ENCODE peak calls at places on chromosome 2, in five cellular contexts. C, J, S, G and W are unnamed samples.

GRCh38 chr2:239000500-239001073 is 152.7 kb downstream of the TWIST2 start:
- DNase-seq in G (no peak), J (no peak), S (no peak), C (no peak), W (no peak)

GRCh38 chr2:37615808-37616673 is 55.4 kb downstream of the CDC42EP3 start:
- DNase-seq in J (no peak), S (peak), G (no peak), C (no peak), W (peak)

GRCh38 chr2:85042330-85042729 is 71.4 kb downstream of the KCMF1 start:
- DNase-seq in J (no peak), S (no peak), G (no peak), C (peak), W (no peak)

GRCh38 chr2:196403471-196403870 is 232.1 kb upstream of the STK17B start:
- DNase-seq in G (peak), J (no peak), C (peak), S (no peak), W (no peak)

GRCh38 chr2:175600024-175600831 is 401.8 kb downstream of the LNPK start:
- DNase-seq in J (no peak), C (peak), S (no peak), G (peak), W (no peak)

GRCh38 chr2:11067221-11068078 is 87.8 kb upstream of the SLC66A3 start:
- DNase-seq in G (no peak), C (no peak), J (no peak), S (no peak), W (no peak)

GRCh38 chr2:1162768-1163584 is 212.3 kb downstream of the SNTG2 start:
- DNase-seq in S (peak), C (peak), J (no peak), G (no peak), W (peak)

GRCh38 chr2:37786854-37787253 is 115.4 kb upstream of the CDC42EP3 start:
- DNase-seq in S (no peak), G (no peak), J (no peak), C (no peak), W (peak)

GRCh38 chr2:17615152-17615551 is 74.7 kb downstream of the VSNL1 start:
- DNase-seq in J (no peak), C (no peak), S (no peak), G (no peak), W (no peak)

GRCh38 chr2:133518646-133519344 is 49.5 kb downstream of the NCKAP5 start:
- DNase-seq in G (no peak), J (no peak), S (no peak), C (no peak), W (no peak)

GRCh38 chr2:74834806-74835755 is 1.2 kb downstream of the HK2 start:
- DNase-seq in S (peak), G (no peak), C (peak), J (peak), W (peak)

GRCh38 chr2:237694423-237695194 is 67.2 kb downstream of the LRRFIP1 start:
- DNase-seq in S (no peak), G (no peak), J (no peak), C (no peak), W (peak)

GRCh38 chr2:40401896-40402295 is 50.0 kb downstream of the SLC8A1 start:
- DNase-seq in C (peak), G (peak), J (no peak), S (no peak), W (no peak)

GRCh38 chr2:22930781-22931180 is 454.2 kb upstream of the KLHL29 start:
- DNase-seq in C (no peak), G (no peak), J (no peak), S (no peak), W (no peak)

GRCh38 chr2:72961853-72962468 is 44.6 kb downstream of the EMX1 start:
- DNase-seq in C (no peak), S (no peak), G (no peak), J (no peak), W (no peak)

GRCh38 chr2:18214936-18215335 is 336.5 kb downstream of the KCNS3 start:
- DNase-seq in S (no peak), G (no peak), C (peak), J (no peak), W (no peak)

GRCh38 chr2:127175821-127176354 is 44.2 kb downstream of the CYP27C1 start:
- DNase-seq in J (no peak), C (peak), S (no peak), G (peak), W (no peak)

GRCh38 chr2:119734051-119734450 is 25.7 kb upstream of the PTPN4 start:
- DNase-seq in S (no peak), G (no peak), C (no peak), J (no peak), W (no peak)

GRCh38 chr2:64812298-64812697 is 158.6 kb upstream of the SERTAD2 start:
- DNase-seq in J (no peak), C (no peak), G (no peak), S (no peak), W (no peak)

GRCh38 chr2:176136375-176137248 is 7.1 kb downstream of the HOXD8 start:
- DNase-seq in S (no peak), J (no peak), C (peak), G (no peak), W (no peak)

GRCh38 chr2:69113627-69114026 is 100.6 kb downstream of the ANTXR1 start:
- DNase-seq in S (no peak), C (peak), G (no peak), J (no peak), W (no peak)

GRCh38 chr2:221189431-221189830 is 382.7 kb downstream of the EPHA4 start:
- DNase-seq in S (no peak), C (no peak), G (no peak), J (no peak), W (no peak)

GRCh38 chr2:223460774-223461211 is 141.4 kb downstream of the SCG2 start:
- DNase-seq in S (no peak), J (peak), G (peak), C (peak), W (no peak)

GRCh38 chr2:69041214-69041613 is 28.2 kb downstream of the ANTXR1 start:
- DNase-seq in S (no peak), C (no peak), G (no peak), J (no peak), W (no peak)

GRCh38 chr2:70703900-70704549 is 64.0 kb downstream of the ADD2 start:
- DNase-seq in S (no peak), C (peak), J (no peak), G (no peak), W (peak)

GRCh38 chr2:19643117-19643518 is 258.7 kb downstream of the TTC32 start:
- DNase-seq in G (no peak), S (no peak), C (peak), J (no peak), W (no peak)

DNA sequence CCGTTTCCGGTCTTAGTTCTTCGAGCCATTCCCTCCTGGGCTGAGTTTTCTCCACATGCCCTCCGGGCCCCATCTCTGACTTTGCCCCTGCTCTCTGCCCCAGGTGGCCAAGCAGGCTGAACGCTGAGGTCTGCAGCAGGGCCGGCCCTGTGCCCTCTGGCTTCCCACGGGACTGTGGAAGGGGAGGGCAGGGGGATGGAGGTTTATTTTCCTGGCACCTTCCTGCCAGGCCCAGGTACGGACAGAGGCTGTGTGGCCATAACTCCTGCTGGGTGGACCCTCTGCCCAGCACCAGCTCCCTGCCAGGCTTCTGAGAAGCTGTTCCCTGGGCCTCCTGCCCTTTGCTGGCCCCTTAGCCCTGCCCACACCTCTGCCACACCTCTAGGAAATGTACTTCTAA is 164.0 kb downstream of the TFCP2L1 start:
- DNase-seq in J (no peak), C (no peak), G (no peak), S (no peak), W (no peak)
- H3K4me3 ChIP-seq in J (no peak), C (no peak), G (no peak), S (no peak), W (no peak)

GRCh38 chr2:219772103-219772502 is 144.7 kb downstream of the SLC4A3 start:
- DNase-seq in J (no peak), S (no peak), G (no peak), C (no peak), W (no peak)
- TF ChIP-seq CTCF in J (no peak), S (no peak), G (no peak), C (no peak), W (no peak)

GRCh38 chr2:109333414-109334194 is 204.6 kb downstream of the SH3RF3 start:
- DNase-seq in C (peak), S (no peak), J (peak), G (no peak), W (no peak)

GRCh38 chr2:109331081-109331480 is 202.1 kb downstream of the SH3RF3 start:
- DNase-seq in C (no peak), J (no peak), G (no peak), S (no peak), W (no peak)

GRCh38 chr2:109332880-109333279 is 203.9 kb downstream of the SH3RF3 start:
- DNase-seq in G (no peak), J (no peak), C (no peak), S (no peak), W (no peak)

GRCh38 chr2:109330056-109330455 is 201.1 kb downstream of the SH3RF3 start:
- DNase-seq in G (no peak), C (peak), S (no peak), J (no peak), W (no peak)

GRCh38 chr2:109331864-109332848 is 203.2 kb downstream of the SH3RF3 start:
- DNase-seq in S (peak), G (peak), J (peak), C (peak), W (peak)
- H3K4me3 ChIP-seq in S (peak), G (no peak), J (no peak), C (no peak), W (peak)

DNA sequence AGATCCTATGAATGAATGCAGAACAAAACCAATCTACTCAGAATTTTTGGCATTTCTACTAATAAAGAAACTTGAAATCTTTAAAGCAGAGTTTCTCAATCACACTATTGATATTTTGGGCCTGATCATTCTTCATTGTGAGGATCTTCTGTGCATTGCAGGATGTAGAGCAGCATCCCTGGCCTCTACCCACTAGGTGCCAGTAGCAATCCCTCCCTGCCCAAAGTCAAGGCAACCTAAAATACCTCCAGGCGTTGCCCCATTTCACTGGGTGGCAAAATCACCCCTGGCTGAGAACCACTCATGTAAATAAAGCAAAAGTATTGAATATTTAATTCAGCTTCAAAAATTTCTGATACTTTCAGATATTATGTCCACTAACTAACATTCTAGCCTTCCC is 213.0 kb downstream of the SP3 start:
- DNase-seq in S (no peak), C (peak), J (no peak), G (no peak), W (no peak)
- TF ChIP-seq CTCF in S (no peak), C (peak), J (peak), G (peak), W (no peak)

DNA sequence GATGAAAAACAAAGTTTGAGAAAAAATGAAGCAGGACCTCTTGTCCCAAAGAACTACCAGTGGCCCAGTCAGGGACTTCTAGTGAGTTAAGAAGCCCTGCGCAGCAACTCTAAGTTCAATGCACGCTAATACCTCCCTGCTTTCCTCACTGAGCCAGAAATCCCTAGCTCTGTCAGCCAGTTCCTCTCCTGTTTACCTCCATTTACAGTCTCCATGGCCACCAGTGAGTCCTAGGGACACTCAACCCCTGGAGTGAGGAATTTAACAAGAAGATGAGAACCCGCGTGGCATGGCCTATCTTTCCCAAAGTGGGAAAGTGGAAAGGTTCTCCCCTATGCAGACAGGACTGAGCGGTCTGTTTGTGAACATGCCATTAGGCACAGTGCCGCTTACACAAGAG is 31.0 kb downstream of the MRPL33 start:
- DNase-seq in J (no peak), S (no peak), G (no peak), C (no peak), W (no peak)
- H3K4me3 ChIP-seq in J (no peak), S (no peak), G (no peak), C (no peak), W (no peak)